ENCODE peak calls at places on chromosomes 7 and 10, in six cellular contexts. One of them, this sample, is unnamed.

GRCh38 chr7:93799750-93800357 is 90.7 kb downstream of the TFPI2 start:
- DNase-seq in neuronal stem cell: peak; percentile 6
- DNase-seq in IMR-90: peak; percentile 23
- DNase-seq in H9: no peak
- DNase-seq in H1: no peak
- DNase-seq in trophoblast cell: peak; percentile 62
- DNase-seq in this sample: peak; percentile 28

GRCh38 chr10:51246156-51246555 is 171.9 kb downstream of the PRKG1 start:
- DNase-seq in neuronal stem cell: no peak
- DNase-seq in IMR-90: no peak
- DNase-seq in H9: no peak
- DNase-seq in H1: no peak
- DNase-seq in trophoblast cell: peak; percentile 24
- DNase-seq in this sample: no peak

GRCh38 chr10:15096661-15097010 is 519 bp upstream of the RPP38 start:
- DNase-seq in neuronal stem cell: no peak
- DNase-seq in IMR-90: no peak
- DNase-seq in H9: no peak
- DNase-seq in H1: no peak
- DNase-seq in trophoblast cell: no peak
- DNase-seq in this sample: no peak

GRCh38 chr7:8063706-8064297 is 95.2 kb downstream of the GLCCI1 start:
- DNase-seq in neuronal stem cell: no peak
- DNase-seq in IMR-90: peak; percentile 23
- DNase-seq in H9: no peak
- DNase-seq in H1: no peak
- DNase-seq in trophoblast cell: no peak
- DNase-seq in this sample: peak; percentile 23

GRCh38 chr10:6072215-6072941 is 10.2 kb upstream of the IL2RA start:
- DNase-seq in neuronal stem cell: no peak
- DNase-seq in IMR-90: no peak
- DNase-seq in H9: no peak
- DNase-seq in H1: no peak
- DNase-seq in trophoblast cell: no peak
- DNase-seq in this sample: no peak

GRCh38 chr7:27767374-27767773 is 27.4 kb downstream of the TAX1BP1 start:
- DNase-seq in neuronal stem cell: no peak
- DNase-seq in IMR-90: peak; percentile 24
- DNase-seq in H9: no peak
- DNase-seq in H1: no peak
- DNase-seq in trophoblast cell: no peak
- DNase-seq in this sample: no peak

GRCh38 chr10:8444630-8445029 is 390.1 kb downstream of the GATA3 start:
- DNase-seq in neuronal stem cell: no peak
- DNase-seq in IMR-90: no peak
- DNase-seq in H9: peak; percentile 64
- DNase-seq in H1: peak; percentile 51
- DNase-seq in trophoblast cell: no peak
- DNase-seq in this sample: peak; percentile 1

GRCh38 chr10:124254519-124254918 is 161.1 kb upstream of the CHST15 start:
- DNase-seq in neuronal stem cell: no peak
- DNase-seq in IMR-90: no peak
- DNase-seq in H9: no peak
- DNase-seq in H1: no peak
- DNase-seq in trophoblast cell: peak; percentile 5
- DNase-seq in this sample: no peak

GRCh38 chr10:3467052-3467906 is 294.7 kb upstream of the PITRM1 start:
- DNase-seq in neuronal stem cell: no peak
- DNase-seq in IMR-90: peak; percentile 93
- DNase-seq in H9: peak; percentile 79
- DNase-seq in H1: no peak
- DNase-seq in trophoblast cell: peak; percentile 99
- DNase-seq in this sample: peak; percentile 99

GRCh38 chr7:71350680-71351079 is 218.7 kb downstream of the GALNT17 start:
- DNase-seq in neuronal stem cell: no peak
- DNase-seq in IMR-90: no peak
- DNase-seq in H9: no peak
- DNase-seq in H1: no peak
- DNase-seq in trophoblast cell: no peak
- DNase-seq in this sample: no peak

GRCh38 chr7:70506463-70506862 is 625.5 kb upstream of the GALNT17 start:
- DNase-seq in neuronal stem cell: no peak
- DNase-seq in IMR-90: no peak
- DNase-seq in H9: peak; percentile 68
- DNase-seq in H1: peak; percentile 66
- DNase-seq in trophoblast cell: no peak
- DNase-seq in this sample: no peak

GRCh38 chr10:112783653-112784426 is 166.2 kb upstream of the TCF7L2 start:
- DNase-seq in neuronal stem cell: no peak
- DNase-seq in IMR-90: no peak
- DNase-seq in H9: no peak
- DNase-seq in H1: peak; percentile 40
- DNase-seq in trophoblast cell: peak; percentile 47
- DNase-seq in this sample: no peak

GRCh38 chr10:45594276-45595157 is 78.1 kb downstream of the ZFAND4 start:
- DNase-seq in neuronal stem cell: peak; percentile 90
- DNase-seq in IMR-90: peak; percentile 89
- DNase-seq in H9: peak; percentile 95
- DNase-seq in H1: peak; percentile 93
- DNase-seq in trophoblast cell: peak; percentile 97
- DNase-seq in this sample: peak; percentile 90

GRCh38 chr10:58645762-58646161 is 133.1 kb downstream of the BICC1 start:
- DNase-seq in neuronal stem cell: no peak
- DNase-seq in IMR-90: no peak
- DNase-seq in H9: no peak
- DNase-seq in H1: no peak
- DNase-seq in trophoblast cell: peak; percentile 78
- DNase-seq in this sample: peak; percentile 12

GRCh38 chr7:22444181-22444966 is 55.6 kb downstream of the STEAP1B start:
- DNase-seq in neuronal stem cell: no peak
- DNase-seq in IMR-90: no peak
- DNase-seq in H9: no peak
- DNase-seq in H1: no peak
- DNase-seq in trophoblast cell: no peak
- DNase-seq in this sample: no peak

GRCh38 chr10:101672536-101672935 is 22.4 kb downstream of the FBXW4 start:
- DNase-seq in neuronal stem cell: no peak
- DNase-seq in IMR-90: no peak
- DNase-seq in H9: no peak
- DNase-seq in H1: no peak
- DNase-seq in trophoblast cell: no peak
- DNase-seq in this sample: no peak

GRCh38 chr7:148914208-148914777 is 30.2 kb upstream of the EZH2 start:
- DNase-seq in neuronal stem cell: no peak
- DNase-seq in IMR-90: peak; percentile 85
- DNase-seq in H9: no peak
- DNase-seq in H1: no peak
- DNase-seq in trophoblast cell: peak; percentile 76
- DNase-seq in this sample: peak; percentile 58

GRCh38 chr7:109549461-109549860 is 979.8 kb downstream of the DNAJB9 start:
- DNase-seq in neuronal stem cell: no peak
- DNase-seq in IMR-90: no peak
- DNase-seq in H9: no peak
- DNase-seq in H1: no peak
- DNase-seq in trophoblast cell: no peak
- DNase-seq in this sample: no peak

GRCh38 chr10:59675812-59676211 is 33.8 kb downstream of the SLC16A9 start:
- DNase-seq in neuronal stem cell: no peak
- DNase-seq in IMR-90: no peak
- DNase-seq in H9: peak; percentile 54
- DNase-seq in H1: peak; percentile 83
- DNase-seq in trophoblast cell: peak; percentile 60
- DNase-seq in this sample: no peak

DNA sequence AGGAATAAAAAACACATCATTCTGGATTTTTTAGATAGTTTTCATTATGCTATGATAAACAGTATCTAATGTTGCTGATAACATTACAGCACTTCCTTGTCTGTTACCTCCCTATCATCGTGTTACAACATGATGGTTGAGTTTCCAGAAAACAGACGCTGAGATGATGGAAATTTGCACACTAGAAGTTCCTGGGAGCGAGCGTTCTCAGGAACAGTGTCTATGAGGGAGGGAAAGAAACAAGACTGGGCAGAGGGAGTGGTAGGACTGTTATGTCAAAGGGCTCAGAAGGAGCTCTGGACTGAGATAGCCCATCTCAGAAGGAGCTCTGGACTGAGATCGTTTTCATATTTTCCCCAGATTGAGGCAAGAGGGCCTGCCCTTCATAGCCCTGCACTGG is 121.6 kb downstream of the REEP3 start:
- DNase-seq in neuronal stem cell: no peak
- DNase-seq in IMR-90: no peak
- DNase-seq in H9: no peak
- DNase-seq in H1: no peak
- DNase-seq in trophoblast cell: no peak
- DNase-seq in this sample: no peak
- H4K8ac ChIP-seq in neuronal stem cell: no peak overlapping the region
- H4K8ac ChIP-seq in IMR-90: no peak overlapping the region
- H4K8ac ChIP-seq in H9: no peak overlapping the region
- H4K8ac ChIP-seq in H1: no peak overlapping the region
- H4K8ac ChIP-seq in trophoblast cell: no peak overlapping the region
- H4K8ac ChIP-seq in this sample: no peak overlapping the region

GRCh38 chr7:136136906-136137305 is 159.7 kb upstream of the MTPN start:
- DNase-seq in neuronal stem cell: no peak
- DNase-seq in IMR-90: no peak
- DNase-seq in H9: no peak
- DNase-seq in H1: no peak
- DNase-seq in trophoblast cell: no peak
- DNase-seq in this sample: no peak

GRCh38 chr7:136142583-136142982 is 165.4 kb upstream of the MTPN start:
- DNase-seq in neuronal stem cell: no peak
- DNase-seq in IMR-90: no peak
- DNase-seq in H9: no peak
- DNase-seq in H1: no peak
- DNase-seq in trophoblast cell: no peak
- DNase-seq in this sample: no peak

GRCh38 chr7:136138991-136139390 is 161.8 kb upstream of the MTPN start:
- DNase-seq in neuronal stem cell: no peak
- DNase-seq in IMR-90: no peak
- DNase-seq in H9: no peak
- DNase-seq in H1: no peak
- DNase-seq in trophoblast cell: no peak
- DNase-seq in this sample: no peak

GRCh38 chr7:136139392-136139791 is 162.2 kb upstream of the MTPN start:
- DNase-seq in neuronal stem cell: no peak
- DNase-seq in IMR-90: no peak
- DNase-seq in H9: no peak
- DNase-seq in H1: no peak
- DNase-seq in trophoblast cell: no peak
- DNase-seq in this sample: no peak

DNA sequence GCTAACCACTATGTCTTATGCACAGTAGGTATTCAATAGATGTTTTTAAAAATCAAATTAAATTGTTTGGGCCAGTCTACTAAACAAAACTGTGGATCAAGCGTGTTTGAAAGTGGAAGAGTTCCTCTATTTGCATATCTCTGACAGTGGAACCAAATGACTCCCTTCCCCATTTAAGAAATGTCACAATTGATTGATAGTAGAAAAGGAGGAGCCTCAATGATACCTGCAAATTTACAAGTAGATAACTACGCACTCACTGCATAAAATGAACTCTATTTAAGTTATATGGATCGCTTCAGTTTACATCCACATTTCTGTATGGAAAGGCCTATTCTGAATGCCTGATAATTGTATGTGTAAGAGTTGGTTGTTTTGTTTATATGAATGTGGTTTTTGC is 163.3 kb upstream of the MTPN start:
- DNase-seq in neuronal stem cell: no peak
- DNase-seq in IMR-90: no peak
- DNase-seq in H9: no peak
- DNase-seq in H1: no peak
- DNase-seq in trophoblast cell: no peak
- DNase-seq in this sample: peak; percentile 5
- H3K14ac ChIP-seq in neuronal stem cell: no peak overlapping the region
- H3K14ac ChIP-seq in IMR-90: no peak overlapping the region
- H3K14ac ChIP-seq in H9: no peak overlapping the region
- H3K14ac ChIP-seq in H1: no peak overlapping the region
- H3K14ac ChIP-seq in trophoblast cell: no peak overlapping the region
- H3K14ac ChIP-seq in this sample: no peak overlapping the region

GRCh38 chr7:6615853-6616555 is 594 bp downstream of the ZNF853 start:
- DNase-seq in neuronal stem cell: no peak
- DNase-seq in IMR-90: no peak
- DNase-seq in H9: peak; percentile 77
- DNase-seq in H1: peak; percentile 77
- DNase-seq in trophoblast cell: no peak
- DNase-seq in this sample: no peak
- H4K8ac ChIP-seq in neuronal stem cell: no peak overlapping the region
- H4K8ac ChIP-seq in IMR-90: peak overlapping the region; percentile 60
- H4K8ac ChIP-seq in H9: no peak overlapping the region
- H4K8ac ChIP-seq in H1: peak overlapping the region; percentile 25
- H4K8ac ChIP-seq in trophoblast cell: peak overlapping the region; percentile 66
- H4K8ac ChIP-seq in this sample: no peak overlapping the region

GRCh38 chr7:20359397-20359963 is 28.8 kb downstream of the ITGB8 start:
- DNase-seq in neuronal stem cell: no peak
- DNase-seq in IMR-90: peak; percentile 56
- DNase-seq in H9: no peak
- DNase-seq in H1: no peak
- DNase-seq in trophoblast cell: peak; percentile 58
- DNase-seq in this sample: no peak
- H3K14ac ChIP-seq in neuronal stem cell: no peak overlapping the region
- H3K14ac ChIP-seq in IMR-90: peak overlapping the region; percentile 52
- H3K14ac ChIP-seq in H9: no peak overlapping the region
- H3K14ac ChIP-seq in H1: no peak overlapping the region
- H3K14ac ChIP-seq in trophoblast cell: no peak overlapping the region
- H3K14ac ChIP-seq in this sample: no peak overlapping the region

GRCh38 chr7:42960762-42961161 is 28.6 kb downstream of the MRPL32 start:
- DNase-seq in neuronal stem cell: no peak
- DNase-seq in IMR-90: no peak
- DNase-seq in H9: no peak
- DNase-seq in H1: no peak
- DNase-seq in trophoblast cell: no peak
- DNase-seq in this sample: no peak
- H4K8ac ChIP-seq in neuronal stem cell: no peak overlapping the region
- H4K8ac ChIP-seq in IMR-90: no peak overlapping the region
- H4K8ac ChIP-seq in H9: no peak overlapping the region
- H4K8ac ChIP-seq in H1: no peak overlapping the region
- H4K8ac ChIP-seq in trophoblast cell: no peak overlapping the region
- H4K8ac ChIP-seq in this sample: no peak overlapping the region

This sample was measured in mesenchymal stem cell.